ENCODE peak calls at places on chromosomes 13 and 19, in seven cellular contexts. S, I, K, D, R, H and U are unnamed samples.

GRCh38 chr13:94716016-94716415 is 3.7 kb upstream of the SOX21 start:
- DNase-seq in H (no peak), S (no peak), K (peak), I (no peak), D (peak), R (no peak), U (no peak)

GRCh38 chr13:32663660-32664059 is 77.4 kb downstream of the PDS5B start:
- DNase-seq in R (no peak), K (no peak), H (no peak), D (no peak), S (no peak), I (no peak), U (no peak)

GRCh38 chr13:50910483-50910805 is 853 bp downstream of the RNASEH2B start:
- DNase-seq in I (no peak), R (no peak), D (peak), H (peak), K (peak), S (peak), U (peak)

GRCh38 chr13:51520524-51520923 is 63.7 kb upstream of the WDFY2 start:
- DNase-seq in K (peak), D (peak), S (peak), I (no peak), R (no peak), H (no peak), U (peak)

GRCh38 chr13:69243366-69243765 is 864.3 kb upstream of the ATXN8OS start:
- DNase-seq in I (no peak), R (no peak), H (no peak), D (no peak), S (no peak), K (no peak), U (no peak)

GRCh38 chr13:28582225-28582891 is 76.6 kb upstream of the POMP start:
- DNase-seq in K (peak), S (peak), D (peak), R (peak), I (no peak), H (no peak), U (no peak)

GRCh38 chr13:105543742-105544141 is 991.7 kb downstream of the EFNB2 start:
- DNase-seq in I (no peak), D (no peak), H (no peak), R (no peak), K (no peak), S (no peak), U (no peak)

GRCh38 chr19:2339644-2340310 is 11.3 kb downstream of the SPPL2B start:
- DNase-seq in H (no peak), R (no peak), S (no peak), K (no peak), I (no peak), D (no peak), U (no peak)

GRCh38 chr19:19823916-19824315 is 2.4 kb upstream of the ZNF506 start:
- DNase-seq in K (no peak), S (no peak), R (peak), I (no peak), H (no peak), D (no peak), U (no peak)

DNA sequence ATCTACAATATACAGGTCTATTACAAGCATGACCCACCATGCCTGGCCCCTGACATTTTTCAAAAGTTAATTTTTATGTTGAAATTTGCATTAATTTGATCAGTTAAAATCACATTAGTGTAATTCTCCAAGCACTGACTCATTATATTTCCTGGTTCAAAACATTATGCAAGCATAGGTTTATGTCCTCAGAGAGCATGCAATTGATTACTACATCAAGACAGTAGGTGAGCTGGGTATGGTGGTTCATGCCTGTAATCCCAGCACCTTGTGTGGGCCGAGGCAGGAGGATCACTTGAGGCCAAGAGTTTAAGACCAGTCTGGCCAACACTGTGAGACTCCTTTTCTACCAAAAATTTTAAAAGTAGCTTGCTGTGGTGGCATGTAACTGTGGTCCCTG is 248.8 kb upstream of the KLHL1 start:
- DNase-seq in H (no peak), I (no peak), D (no peak), R (no peak), S (no peak), K (no peak), U (no peak)
- TF ChIP-seq CTCF in H (no peak), I (no peak), D (no peak), R (no peak), S (no peak), K (no peak), U (no peak)

DNA sequence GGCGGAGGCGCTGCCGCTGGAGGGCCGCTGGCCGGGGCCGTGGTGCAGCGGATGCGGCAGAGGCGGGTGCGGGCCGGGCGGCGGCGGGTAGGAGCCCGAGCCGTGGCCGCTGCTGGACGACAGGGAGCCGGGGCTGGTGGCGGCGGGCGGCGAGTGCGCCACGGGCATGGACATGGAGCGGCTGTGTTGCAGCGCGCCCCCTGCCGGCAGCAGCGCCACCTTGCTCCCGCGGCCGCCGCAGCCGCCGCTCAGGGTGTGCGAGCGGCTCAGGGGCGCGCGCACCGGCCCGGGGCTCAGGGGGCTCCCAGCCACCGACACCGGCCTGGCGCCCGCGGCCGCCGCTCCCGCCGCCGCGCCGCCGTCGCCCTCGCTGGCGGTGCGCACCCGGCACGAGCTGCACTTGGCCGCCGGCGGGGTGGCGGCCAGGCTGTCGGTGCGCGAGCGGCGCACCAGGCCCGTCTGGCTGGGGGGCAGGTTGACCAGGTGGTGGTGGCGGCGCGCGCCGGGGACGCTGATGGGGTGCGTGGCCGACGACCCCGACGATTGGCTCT is 1.7 kb downstream of the IRS2 start:
- DNase-seq in I (no peak), D (peak), H (peak), K (peak), R (no peak), S (peak), U (peak)
- TF ChIP-seq CTCF in I (peak), D (peak), H (peak), K (peak), R (peak), S (peak), U (peak)

DNA sequence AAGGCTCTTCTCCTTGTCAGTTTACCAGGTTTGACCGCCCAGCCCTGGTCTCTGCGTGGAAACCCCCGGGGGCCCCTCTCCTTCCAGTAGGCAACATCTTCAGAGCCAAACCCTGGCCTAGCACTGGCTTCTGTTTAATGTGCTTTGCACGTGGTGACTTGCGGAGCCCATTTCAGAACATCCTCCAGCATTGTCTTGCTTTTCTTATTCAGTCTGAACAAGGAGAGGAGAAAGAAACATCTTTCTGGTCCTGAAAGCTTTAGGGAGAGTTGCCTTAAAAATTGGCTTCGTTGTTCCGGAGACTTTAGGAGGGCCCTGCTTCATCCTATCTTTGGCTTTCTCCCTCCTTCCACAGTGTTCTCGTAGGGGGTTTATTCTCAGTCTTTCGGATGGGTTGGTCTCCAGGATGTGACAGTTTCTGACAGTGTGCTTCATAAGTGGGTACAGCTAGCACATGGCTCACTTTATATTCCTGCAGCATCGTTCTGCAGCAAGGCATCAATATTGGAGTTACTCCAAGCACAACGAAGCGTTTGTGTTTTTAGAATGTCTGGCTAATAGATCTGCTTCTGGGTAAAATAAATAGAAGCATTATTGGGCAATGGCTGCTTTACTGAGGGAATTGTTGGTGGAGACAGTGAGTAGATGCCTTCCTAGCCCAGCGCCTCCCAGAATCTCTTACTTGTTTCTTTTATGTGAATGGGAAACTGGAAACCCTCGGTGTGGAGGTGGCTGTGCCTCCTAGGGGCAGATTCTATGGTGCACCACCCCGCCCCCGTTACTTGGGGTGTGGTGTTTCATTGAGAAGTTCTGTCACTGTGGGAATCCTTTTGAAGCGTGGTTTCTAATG is 1.8 kb downstream of the FARP1 start:
- DNase-seq in I (no peak), H (peak), D (peak), R (no peak), S (peak), K (peak), U (peak)
- TF ChIP-seq CTCF in I (no peak), H (peak), D (peak), R (no peak), S (peak), K (peak), U (peak)

GRCh38 chr19:10317857-10318462 is 2.1 kb upstream of the FDX2 start:
- DNase-seq in S (no peak), I (no peak), H (no peak), D (no peak), R (no peak), K (no peak), U (no peak)
- TF ChIP-seq CTCF in S (no peak), I (no peak), H (no peak), D (no peak), R (no peak), K (no peak), U (no peak)

DNA sequence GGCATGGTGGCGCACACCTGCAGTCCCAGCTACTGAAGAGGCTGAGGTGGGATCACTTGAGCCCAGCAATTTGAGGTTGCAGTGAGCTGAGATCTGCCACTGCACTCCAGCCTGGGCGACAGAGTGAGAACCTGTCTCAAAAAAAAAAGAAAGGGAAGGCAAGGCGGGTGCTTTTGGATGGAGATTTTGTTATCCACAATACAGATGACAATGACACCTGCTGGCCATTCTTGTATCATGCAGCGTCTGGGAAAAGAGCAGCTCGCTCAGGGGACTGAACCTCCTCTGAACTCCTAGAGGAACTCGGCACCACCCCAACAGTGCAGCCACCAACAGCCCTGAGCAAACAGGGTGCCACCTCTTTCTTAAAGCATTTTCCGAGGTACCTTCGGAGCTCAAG is 22.8 kb downstream of the HAUS8 start:
- DNase-seq in K (peak), R (no peak), I (no peak), S (peak), H (peak), D (peak), U (peak)
- TF ChIP-seq CTCF in K (peak), R (peak), I (peak), S (peak), H (peak), D (peak), U (peak)

GRCh38 chr19:39768811-39769210 is 9.8 kb upstream of the LEUTX start:
- DNase-seq in H (no peak), I (no peak), R (no peak), K (no peak), S (no peak), D (no peak), U (no peak)

GRCh38 chr19:39768334-39768733 is 10.3 kb upstream of the LEUTX start:
- DNase-seq in K (no peak), H (no peak), I (no peak), D (no peak), S (no peak), R (no peak), U (no peak)

GRCh38 chr19:39759457-39760184 is 19.0 kb upstream of the LEUTX start:
- DNase-seq in R (no peak), H (no peak), K (no peak), D (no peak), S (no peak), I (no peak), U (no peak)

DNA sequence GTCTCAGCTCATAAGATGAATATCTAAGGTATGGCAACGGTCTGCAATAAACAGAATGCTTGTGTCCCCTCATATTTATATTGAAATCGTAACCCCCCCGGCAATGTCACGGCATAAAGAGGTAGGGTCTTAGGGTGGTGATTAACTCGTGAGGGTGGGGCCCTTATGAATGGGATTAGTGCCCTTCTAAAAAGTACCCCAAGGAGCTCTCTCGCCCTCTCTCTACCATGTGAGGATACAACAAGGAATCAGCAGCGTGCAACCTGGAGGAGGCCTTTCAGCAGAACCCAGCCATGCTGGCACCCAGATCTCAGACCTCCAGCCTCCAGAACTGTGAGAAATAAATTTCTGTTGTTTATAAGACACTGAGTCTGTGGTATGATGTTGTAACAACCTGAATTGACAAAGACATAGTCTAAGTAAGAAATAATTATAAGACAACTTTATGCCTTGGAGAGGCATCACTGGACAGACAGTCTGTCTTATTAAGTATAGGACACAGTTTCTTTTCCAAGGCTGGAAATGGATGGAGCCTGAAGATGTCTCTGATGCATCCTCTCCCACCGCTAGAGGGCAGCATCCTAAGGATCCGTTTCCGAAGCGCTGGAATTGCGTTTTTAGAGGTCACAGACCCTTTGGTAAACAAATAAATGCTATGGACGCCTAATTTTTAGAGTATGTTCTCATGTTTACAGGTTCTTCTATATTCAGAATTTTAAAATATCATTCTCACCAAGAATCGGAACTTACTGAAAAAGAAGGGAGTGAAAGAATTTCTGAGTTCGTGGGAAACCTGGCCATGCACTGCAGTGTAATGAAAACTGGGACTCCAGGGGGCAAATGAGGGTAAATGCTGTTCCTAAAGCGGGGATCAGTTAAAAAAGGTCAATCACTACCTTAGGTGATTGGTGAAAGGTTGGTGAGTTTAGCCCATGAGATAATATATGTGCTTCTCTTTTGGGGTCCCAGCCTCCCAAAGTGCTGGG is 13.3 kb upstream of the LEUTX start:
- DNase-seq in K (peak), I (no peak), D (peak), S (peak), H (peak), R (no peak), U (peak)
- TF ChIP-seq CTCF in K (peak), I (peak), D (peak), S (peak), H (peak), R (peak), U (peak)

GRCh38 chr13:23458972-23459371 is 25.5 kb upstream of the SACS start:
- DNase-seq in I (no peak), K (no peak), S (no peak), R (no peak), H (no peak), D (no peak), U (no peak)

GRCh38 chr13:23460309-23460708 is 26.8 kb upstream of the SACS start:
- DNase-seq in D (no peak), H (no peak), S (no peak), R (peak), I (no peak), K (no peak), U (no peak)

GRCh38 chr13:23453132-23453531 is 19.6 kb upstream of the SACS start:
- DNase-seq in I (no peak), H (no peak), K (no peak), R (no peak), D (no peak), S (no peak), U (no peak)

GRCh38 chr13:23456437-23456836 is 22.9 kb upstream of the SACS start:
- DNase-seq in D (no peak), K (no peak), S (peak), H (no peak), R (no peak), I (no peak), U (no peak)

GRCh38 chr13:23455401-23456185 is 22.1 kb upstream of the SACS start:
- DNase-seq in I (no peak), K (no peak), H (no peak), D (no peak), S (no peak), R (no peak), U (no peak)
- TF ChIP-seq CTCF in I (no peak), K (no peak), H (no peak), D (peak), S (no peak), R (no peak), U (no peak)

DNA sequence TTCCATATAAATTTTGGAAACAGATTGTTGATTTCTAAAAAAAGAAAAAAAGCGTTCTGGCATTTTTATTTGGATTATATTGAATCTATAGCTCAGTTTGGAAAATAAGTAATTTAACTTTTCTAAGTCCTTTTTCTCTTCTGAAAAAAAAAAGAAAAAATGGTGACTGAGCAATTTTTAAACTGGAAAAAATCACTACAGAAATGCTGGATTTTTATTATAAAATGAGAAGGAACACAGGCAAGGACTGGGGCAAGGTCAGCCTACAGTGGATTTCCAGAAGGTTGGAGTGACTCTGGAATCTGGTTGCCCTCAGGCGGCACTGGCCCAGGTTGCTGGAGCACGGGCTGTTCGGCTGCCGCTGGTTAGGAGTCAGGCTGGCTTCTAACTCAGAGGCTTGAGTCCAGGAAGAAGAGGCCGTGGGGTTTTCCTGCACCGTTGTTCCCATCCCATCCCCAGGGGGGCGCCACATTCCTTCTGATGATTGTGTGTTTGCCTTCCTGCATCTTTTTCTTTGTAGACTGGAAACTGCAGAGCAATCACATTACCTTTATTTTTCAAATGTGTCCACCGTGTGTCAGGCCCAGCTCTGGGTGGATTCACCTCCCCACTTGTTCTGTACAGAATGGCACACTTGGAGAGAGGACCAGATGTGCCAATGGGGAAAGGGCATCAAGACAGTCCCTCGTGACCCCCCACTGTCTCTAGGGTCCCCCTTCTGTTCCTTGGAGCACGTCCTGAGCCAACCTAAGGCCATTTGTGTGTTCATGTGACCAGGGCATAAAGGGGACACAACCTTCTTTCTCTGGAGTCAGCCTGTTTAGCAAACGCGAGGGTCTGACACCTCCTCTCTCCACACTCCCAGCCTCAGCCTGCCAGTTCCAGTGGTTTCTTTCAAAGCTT is 44.5 kb upstream of the GTF3A start:
- DNase-seq in H (peak), I (no peak), D (peak), K (peak), R (peak), S (peak), U (peak)
- TF ChIP-seq CTCF in H (peak), I (peak), D (peak), K (peak), R (peak), S (peak), U (peak)